ENCODE peak calls at places on chromosomes 3 and 15, in six cellular contexts. Y is upper lobe of left lung, R is ovary, L is sigmoid colon, Q is tibial nerve, A is K562. T is an unnamed sample. For H3K4me1, the result is how much of the 10 kb centered on the place peaks cover.

GRCh38 chr3:160169139-160169830 is 55.9 kb upstream of the C3orf80 start:
- DNase-seq in Y (no peak), R (no peak), L (no peak), Q (no peak), A (no peak), T (no peak)

GRCh38 chr3:138113309-138113708 is 2.1 kb downstream of the DZIP1L start:
- DNase-seq in Y (no peak), R (no peak), L (no peak), Q (no peak), A (no peak), T (no peak)

GRCh38 chr15:47577476-47577875 is 139.8 kb upstream of the SEMA6D start:
- DNase-seq in Y (no peak), R (no peak), L (no peak), Q (no peak), A (no peak), T (no peak)

GRCh38 chr3:24222165-24222805 is 272.4 kb downstream of the THRB start:
- DNase-seq in Y (no peak), R (no peak), L (no peak), Q (no peak), A (no peak), T (no peak)

GRCh38 chr3:152742368-152743347 is 92.3 kb upstream of the P2RY1 start:
- DNase-seq in Y (no peak), R (no peak), L (no peak), Q (no peak), A (no peak), T (no peak)

GRCh38 chr3:190517696-190518095 is 3.8 kb downstream of the IL1RAP start:
- DNase-seq in Y (no peak), R (no peak), L (no peak), Q (no peak), A (no peak), T (no peak)

GRCh38 chr3:149777414-149778214 is 14.7 kb downstream of the ANKUB1 start:
- DNase-seq in Y (no peak), R (no peak), L (no peak), Q (no peak), A (no peak), T (no peak)

GRCh38 chr15:69474291-69474690 is 21.7 kb downstream of the RPLP1 start:
- DNase-seq in Y (no peak), R (no peak), L (no peak), Q (no peak), A (no peak), T (no peak)

DNA sequence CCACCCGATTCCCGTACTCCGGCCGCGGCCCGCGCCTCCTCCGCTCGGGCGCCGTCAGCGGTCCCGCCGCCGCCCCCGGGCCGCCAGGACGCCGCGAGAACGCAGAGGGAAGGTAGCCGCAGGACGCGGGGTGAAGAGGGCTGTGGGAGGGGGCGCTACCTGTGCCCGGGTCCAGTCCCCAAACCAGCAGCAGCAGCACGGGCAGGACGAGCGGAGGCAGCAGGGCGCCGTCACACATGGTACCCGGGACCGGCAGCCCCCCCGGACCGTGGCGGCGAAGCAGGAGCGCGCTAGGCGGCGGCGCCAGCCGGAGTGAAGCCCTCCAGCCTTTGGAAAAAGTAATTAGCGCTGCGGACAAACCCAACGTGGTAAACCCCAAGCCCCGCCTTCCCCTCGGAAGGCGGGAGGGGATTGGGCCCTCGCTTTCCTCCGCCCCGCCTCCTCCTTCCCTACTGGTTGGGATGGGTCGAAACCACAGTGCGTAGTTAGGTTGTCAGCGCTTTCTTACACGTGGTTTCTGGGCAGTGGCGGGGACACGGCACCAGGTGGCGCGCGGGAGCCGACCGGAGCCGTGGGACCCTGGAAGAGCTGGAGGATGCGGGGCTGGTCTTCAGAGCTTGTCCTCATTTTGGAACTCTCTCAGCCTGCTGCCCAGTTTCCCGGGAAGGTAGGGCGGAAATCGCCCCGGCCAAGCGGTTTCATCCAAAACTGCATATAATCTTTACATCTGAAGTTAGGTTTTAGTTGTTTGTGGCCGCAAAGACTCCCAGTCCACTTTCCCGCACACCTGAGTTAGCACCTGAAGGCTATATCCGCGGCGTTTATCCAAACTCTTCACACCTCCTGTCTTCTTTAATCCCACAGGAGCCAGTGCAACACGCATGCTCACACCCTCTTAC is at the start of gene ADAMTS17:
- DNase-seq in Y (peak), R (peak), L (peak), Q (peak), A (peak), T (peak)
- TF ChIP-seq POLR2A in Y (peak), R (peak), L (peak), Q (peak), A (no peak), T (peak)

GRCh38 chr3:141336672-141337522 is 31.4 kb upstream of the ZBTB38 start:
- DNase-seq in Y (no peak), R (no peak), L (no peak), Q (no peak), A (no peak), T (no peak)

GRCh38 chr3:141333796-141334626 is 34.3 kb upstream of the ZBTB38 start:
- DNase-seq in Y (no peak), R (no peak), L (no peak), Q (no peak), A (no peak), T (no peak)

GRCh38 chr3:141334627-141335250 is 33.6 kb upstream of the ZBTB38 start:
- DNase-seq in Y (no peak), R (no peak), L (no peak), Q (no peak), A (no peak), T (no peak)

GRCh38 chr3:141337523-141337854 is 30.8 kb upstream of the ZBTB38 start:
- DNase-seq in Y (no peak), R (no peak), L (no peak), Q (no peak), A (no peak), T (no peak)

GRCh38 chr3:141335531-141336042 is 32.7 kb upstream of the ZBTB38 start:
- DNase-seq in Y (no peak), R (no peak), L (no peak), Q (no peak), A (no peak), T (no peak)
- H3K4me1 ChIP-seq in Y (under half), R (under half), L (under half), Q (under half), A (under half), T (under half)

GRCh38 chr3:43922374-43922773 is 231.6 kb downstream of the ABHD5 start:
- DNase-seq in Y (no peak), R (no peak), L (no peak), Q (no peak), A (no peak), T (no peak)
- TF ChIP-seq EP300 in Y (no peak), R (no peak), L (no peak), Q (no peak), A (no peak), T (no peak)

DNA sequence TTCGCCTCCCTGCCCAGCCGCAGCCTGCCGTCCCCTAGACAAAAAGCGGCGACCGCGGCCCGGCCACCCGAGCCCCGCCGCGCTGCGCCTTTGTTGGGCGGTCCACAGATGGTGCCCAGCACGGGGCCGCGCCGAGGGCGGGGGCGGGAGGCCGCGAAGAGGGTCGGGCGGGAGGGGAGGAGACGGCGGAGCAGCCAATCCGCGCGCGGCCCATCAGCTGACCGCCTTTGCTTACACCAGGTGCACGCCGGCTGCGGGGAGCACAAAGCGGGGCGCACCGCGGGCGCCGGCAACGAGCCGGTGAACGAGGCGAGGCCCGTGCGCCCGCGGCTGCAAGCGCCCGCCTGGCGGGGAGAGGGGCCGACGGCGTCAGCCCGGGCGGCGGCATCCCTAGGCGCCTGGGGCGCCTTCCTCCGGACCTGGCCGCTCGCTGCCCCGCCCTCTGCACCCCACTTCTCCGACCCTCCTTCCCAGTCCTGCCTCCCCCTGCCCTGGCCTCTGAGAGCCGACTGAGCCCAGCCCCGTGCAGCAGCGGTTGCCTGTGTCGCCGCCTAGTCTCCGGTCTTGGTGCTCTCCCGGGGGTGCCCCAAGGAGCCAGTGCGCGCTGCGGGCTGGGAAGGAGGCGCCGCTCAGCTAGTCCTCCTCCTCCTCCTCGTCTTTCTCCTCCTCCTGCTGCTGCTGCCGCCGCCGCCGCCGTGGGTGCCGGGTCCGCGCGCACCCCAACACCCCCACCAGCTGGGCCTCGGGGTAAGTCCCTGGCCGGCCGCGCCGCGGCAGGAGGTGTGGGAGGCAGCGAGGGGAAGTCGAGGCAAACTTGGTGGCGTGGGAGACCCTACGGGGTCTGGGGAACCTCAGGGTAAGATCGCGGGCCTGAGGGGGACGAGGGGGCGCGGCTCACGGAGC is at the start of gene LRRN1:
- DNase-seq in Y (peak), R (peak), L (peak), Q (no peak), A (no peak), T (peak)
- TF ChIP-seq POLR2A in Y (peak), R (peak), L (no peak), Q (no peak), A (no peak), T (no peak)

GRCh38 chr3:185714085-185714484 is 110.8 kb downstream of the IGF2BP2 start:
- DNase-seq in Y (no peak), R (no peak), L (no peak), Q (no peak), A (no peak), T (no peak)
- H3K4me1 ChIP-seq in Y (under half), R (under half), L (under half), Q (under half), A (under half), T (under half)

GRCh38 chr3:179452872-179453271 is 1.6 kb upstream of the GNB4 start:
- DNase-seq in Y (no peak), R (no peak), L (no peak), Q (no peak), A (no peak), T (no peak)

GRCh38 chr3:179452166-179452544 is 885 bp upstream of the GNB4 start:
- DNase-seq in Y (no peak), R (no peak), L (no peak), Q (no peak), A (no peak), T (no peak)

GRCh38 chr3:179450321-179450720 is 949 bp downstream of the GNB4 start:
- DNase-seq in Y (no peak), R (no peak), L (no peak), Q (no peak), A (no peak), T (no peak)

GRCh38 chr3:179450901-179451334 is 352 bp downstream of the GNB4 start:
- DNase-seq in Y (no peak), R (peak), L (peak), Q (no peak), A (peak), T (peak)

DNA sequence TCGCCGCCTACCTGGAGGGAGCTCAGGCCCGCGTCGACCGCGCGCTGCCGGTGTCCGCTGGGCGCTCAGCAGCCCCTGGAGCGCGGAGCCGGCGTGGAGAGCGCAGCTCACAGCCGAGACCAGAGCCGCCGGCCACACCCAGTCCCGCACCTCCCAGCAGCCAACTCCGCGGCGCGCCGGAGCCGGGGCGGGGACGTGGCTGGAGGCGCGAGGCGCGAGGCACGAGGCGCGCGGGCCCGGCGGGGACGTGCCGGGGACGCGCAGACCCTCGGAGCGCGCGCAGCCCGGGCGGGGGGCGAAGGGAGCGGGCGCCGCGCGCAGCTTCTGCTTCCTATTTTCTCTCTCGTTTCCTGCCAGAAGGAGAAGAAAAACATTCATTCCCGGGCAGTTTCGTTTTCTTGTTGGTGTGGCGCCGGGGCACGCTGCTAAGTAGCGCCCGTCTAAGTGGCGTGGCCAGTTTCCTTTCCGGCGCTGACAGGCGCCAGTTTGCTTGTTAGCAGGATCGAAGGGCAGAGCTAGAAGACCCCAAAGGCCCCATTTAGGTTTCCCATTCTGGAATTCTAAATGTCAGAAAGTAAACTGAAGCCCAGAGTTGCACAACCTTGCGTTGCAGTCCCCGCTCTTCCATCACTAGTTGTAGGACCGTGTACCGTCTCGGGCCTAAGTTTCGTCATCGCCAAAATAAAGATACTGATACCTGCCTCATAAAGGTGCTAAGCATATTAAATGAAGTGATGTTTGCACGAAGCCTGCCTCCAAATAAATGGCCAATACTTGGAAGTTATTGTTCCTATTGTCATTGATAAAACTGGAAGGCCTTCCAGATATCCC is at the start of gene GNB4:
- DNase-seq in Y (peak), R (peak), L (peak), Q (peak), A (peak), T (peak)
- TF ChIP-seq EP300 in Y (no peak), R (no peak), L (no peak), Q (no peak), A (no peak), T (no peak)